ENCODE peak calls at places on chromosomes 11 and 22, in six cellular contexts. One of them, this sample, is unnamed.

GRCh38 chr22:38505595-38506117 is 455 bp downstream of the DDX17 start:
- DNase-seq in ovary: peak; percentile 86
- DNase-seq in DND-41: peak; percentile 58
- DNase-seq in Panc1: no peak
- DNase-seq in heart left ventricle: peak; percentile 90
- DNase-seq in gastrocnemius medialis: peak; percentile 82
- DNase-seq in this sample: peak; percentile 87

GRCh38 chr11:83051760-83052671 is 19.7 kb downstream of the RAB30 start:
- DNase-seq in DND-41: no peak
- DNase-seq in gastrocnemius medialis: peak; percentile 64
- DNase-seq in Panc1: peak; percentile 84
- DNase-seq in heart left ventricle: no peak
- DNase-seq in ovary: peak; percentile 61
- DNase-seq in this sample: peak; percentile 49

GRCh38 chr11:88202498-88202897 is 27.3 kb upstream of the RAB38 start:
- DNase-seq in Panc1: no peak
- DNase-seq in ovary: no peak
- DNase-seq in gastrocnemius medialis: no peak
- DNase-seq in heart left ventricle: no peak
- DNase-seq in DND-41: no peak
- DNase-seq in this sample: no peak

GRCh38 chr22:26471522-26471921 is 12.1 kb downstream of the HPS4 start:
- DNase-seq in ovary: no peak
- DNase-seq in DND-41: no peak
- DNase-seq in Panc1: peak; percentile 66
- DNase-seq in heart left ventricle: no peak
- DNase-seq in gastrocnemius medialis: peak; percentile 93
- DNase-seq in this sample: no peak

GRCh38 chr22:19598054-19598855 is 74.0 kb upstream of the CLDN5 start:
- DNase-seq in Panc1: no peak
- DNase-seq in heart left ventricle: no peak
- DNase-seq in ovary: no peak
- DNase-seq in gastrocnemius medialis: no peak
- DNase-seq in DND-41: no peak
- DNase-seq in this sample: no peak

GRCh38 chr22:50046481-50047245 is 11.4 kb downstream of the TTLL8 start:
- DNase-seq in gastrocnemius medialis: no peak
- DNase-seq in heart left ventricle: peak; percentile 18
- DNase-seq in ovary: no peak
- DNase-seq in DND-41: no peak
- DNase-seq in Panc1: no peak
- DNase-seq in this sample: no peak

GRCh38 chr11:35344990-35345655 is 74.2 kb downstream of the SLC1A2 start:
- DNase-seq in ovary: no peak
- DNase-seq in DND-41: no peak
- DNase-seq in Panc1: no peak
- DNase-seq in gastrocnemius medialis: peak; percentile 49
- DNase-seq in heart left ventricle: no peak
- DNase-seq in this sample: no peak

GRCh38 chr22:25845985-25846745 is 104.2 kb downstream of the MYO18B start:
- DNase-seq in Panc1: no peak
- DNase-seq in DND-41: no peak
- DNase-seq in heart left ventricle: no peak
- DNase-seq in gastrocnemius medialis: no peak
- DNase-seq in ovary: no peak
- DNase-seq in this sample: no peak

GRCh38 chr11:64233913-64234839 is at the start of gene VEGFB:
- DNase-seq in gastrocnemius medialis: peak; percentile 66
- DNase-seq in heart left ventricle: peak; percentile 90
- DNase-seq in ovary: peak; percentile 83
- DNase-seq in Panc1: no peak
- DNase-seq in DND-41: peak; percentile 74
- DNase-seq in this sample: peak; percentile 84

GRCh38 chr11:28727254-28727653 is 619.1 kb downstream of the METTL15 start:
- DNase-seq in ovary: no peak
- DNase-seq in heart left ventricle: no peak
- DNase-seq in gastrocnemius medialis: no peak
- DNase-seq in DND-41: no peak
- DNase-seq in Panc1: no peak
- DNase-seq in this sample: no peak

GRCh38 chr22:35977136-35977535 is 51.5 kb downstream of the RBFOX2 start:
- DNase-seq in DND-41: no peak
- DNase-seq in ovary: no peak
- DNase-seq in Panc1: no peak
- DNase-seq in gastrocnemius medialis: no peak
- DNase-seq in heart left ventricle: no peak
- DNase-seq in this sample: no peak

DNA sequence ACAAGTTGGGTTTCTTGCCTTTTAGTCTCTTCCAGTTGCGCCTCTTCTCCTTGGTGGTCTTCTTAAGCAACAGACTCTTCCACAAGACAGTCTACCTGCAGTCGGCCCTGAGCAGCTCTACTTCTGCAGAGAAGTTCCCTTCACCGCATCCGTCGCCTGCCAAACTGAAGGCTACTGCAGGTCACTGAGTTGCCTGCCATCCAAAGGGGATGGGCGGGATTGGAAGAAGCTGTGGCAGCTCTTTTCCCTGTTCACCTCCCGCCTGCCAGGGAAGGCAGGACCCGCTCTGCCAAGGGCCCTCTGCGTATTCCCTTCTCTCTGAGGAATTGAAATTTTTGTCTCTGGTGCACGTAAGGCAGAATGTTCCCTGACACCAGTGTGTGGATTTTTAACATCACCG is 9.2 kb upstream of the STT3A start:
- DNase-seq in heart left ventricle: no peak
- DNase-seq in Panc1: no peak
- DNase-seq in ovary: no peak
- DNase-seq in DND-41: no peak
- DNase-seq in gastrocnemius medialis: no peak
- DNase-seq in this sample: no peak
- H3K36me3 ChIP-seq in heart left ventricle: peaks cover 67% of the 10 kb centered on the region
- H3K36me3 ChIP-seq in Panc1: peaks cover 24% of the 10 kb centered on the region
- H3K36me3 ChIP-seq in ovary: no peaks in the 10 kb centered on the region
- H3K36me3 ChIP-seq in DND-41: peaks cover 55% of the 10 kb centered on the region
- H3K36me3 ChIP-seq in gastrocnemius medialis: peaks cover 65% of the 10 kb centered on the region
- H3K36me3 ChIP-seq in this sample: peaks cover 72% of the 10 kb centered on the region

GRCh38 chr11:47274495-47275235 is 4.7 kb downstream of the MADD start:
- DNase-seq in DND-41: no peak
- DNase-seq in ovary: no peak
- DNase-seq in gastrocnemius medialis: no peak
- DNase-seq in Panc1: no peak
- DNase-seq in heart left ventricle: no peak
- DNase-seq in this sample: no peak

GRCh38 chr11:47278769-47279168 is 8.8 kb downstream of the MADD start:
- DNase-seq in gastrocnemius medialis: no peak
- DNase-seq in ovary: no peak
- DNase-seq in Panc1: no peak
- DNase-seq in DND-41: no peak
- DNase-seq in heart left ventricle: no peak
- DNase-seq in this sample: no peak

GRCh38 chr11:47280099-47280498 is 10.2 kb downstream of the MADD start:
- DNase-seq in ovary: no peak
- DNase-seq in gastrocnemius medialis: no peak
- DNase-seq in DND-41: no peak
- DNase-seq in heart left ventricle: no peak
- DNase-seq in Panc1: no peak
- DNase-seq in this sample: no peak

GRCh38 chr11:47278058-47278457 is 8.1 kb downstream of the MADD start:
- DNase-seq in Panc1: no peak
- DNase-seq in ovary: no peak
- DNase-seq in gastrocnemius medialis: no peak
- DNase-seq in DND-41: no peak
- DNase-seq in heart left ventricle: no peak
- DNase-seq in this sample: no peak

GRCh38 chr11:47276923-47277322 is 7.0 kb downstream of the MADD start:
- DNase-seq in Panc1: no peak
- DNase-seq in ovary: no peak
- DNase-seq in heart left ventricle: no peak
- DNase-seq in gastrocnemius medialis: no peak
- DNase-seq in DND-41: no peak
- DNase-seq in this sample: no peak
- H3K4me3 ChIP-seq in Panc1: no peak overlapping the region
- H3K4me3 ChIP-seq in ovary: no peak overlapping the region
- H3K4me3 ChIP-seq in heart left ventricle: no peak overlapping the region
- H3K4me3 ChIP-seq in gastrocnemius medialis: no peak overlapping the region
- H3K4me3 ChIP-seq in DND-41: no peak overlapping the region
- H3K4me3 ChIP-seq in this sample: no peak overlapping the region

DNA sequence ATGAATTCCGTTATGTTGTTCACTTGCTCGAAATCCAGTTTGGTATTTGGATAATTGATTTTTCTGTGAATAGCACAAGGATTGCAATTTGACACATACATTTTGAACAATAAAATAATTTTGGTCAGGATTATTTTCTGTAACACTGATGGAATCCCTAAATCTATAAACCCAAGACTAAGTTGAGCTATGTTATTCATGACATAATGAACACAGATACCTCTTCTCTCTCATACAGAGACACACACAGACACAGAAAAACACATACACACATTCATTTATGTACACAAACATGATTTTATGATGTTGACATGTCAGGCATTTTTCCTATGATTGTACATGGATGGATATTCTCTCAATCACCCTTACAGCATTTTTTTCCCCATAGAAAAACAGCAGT is at the start of gene OR4C5:
- DNase-seq in gastrocnemius medialis: no peak
- DNase-seq in heart left ventricle: no peak
- DNase-seq in ovary: no peak
- DNase-seq in DND-41: no peak
- DNase-seq in Panc1: no peak
- DNase-seq in this sample: no peak
- H3K9me3 ChIP-seq in gastrocnemius medialis: no peaks in the 10 kb centered on the region
- H3K9me3 ChIP-seq in heart left ventricle: no peaks in the 10 kb centered on the region
- H3K9me3 ChIP-seq in ovary: no peaks in the 10 kb centered on the region
- H3K9me3 ChIP-seq in DND-41: no peaks in the 10 kb centered on the region
- H3K9me3 ChIP-seq in Panc1: no peaks in the 10 kb centered on the region
- H3K9me3 ChIP-seq in this sample: no peaks in the 10 kb centered on the region

DNA sequence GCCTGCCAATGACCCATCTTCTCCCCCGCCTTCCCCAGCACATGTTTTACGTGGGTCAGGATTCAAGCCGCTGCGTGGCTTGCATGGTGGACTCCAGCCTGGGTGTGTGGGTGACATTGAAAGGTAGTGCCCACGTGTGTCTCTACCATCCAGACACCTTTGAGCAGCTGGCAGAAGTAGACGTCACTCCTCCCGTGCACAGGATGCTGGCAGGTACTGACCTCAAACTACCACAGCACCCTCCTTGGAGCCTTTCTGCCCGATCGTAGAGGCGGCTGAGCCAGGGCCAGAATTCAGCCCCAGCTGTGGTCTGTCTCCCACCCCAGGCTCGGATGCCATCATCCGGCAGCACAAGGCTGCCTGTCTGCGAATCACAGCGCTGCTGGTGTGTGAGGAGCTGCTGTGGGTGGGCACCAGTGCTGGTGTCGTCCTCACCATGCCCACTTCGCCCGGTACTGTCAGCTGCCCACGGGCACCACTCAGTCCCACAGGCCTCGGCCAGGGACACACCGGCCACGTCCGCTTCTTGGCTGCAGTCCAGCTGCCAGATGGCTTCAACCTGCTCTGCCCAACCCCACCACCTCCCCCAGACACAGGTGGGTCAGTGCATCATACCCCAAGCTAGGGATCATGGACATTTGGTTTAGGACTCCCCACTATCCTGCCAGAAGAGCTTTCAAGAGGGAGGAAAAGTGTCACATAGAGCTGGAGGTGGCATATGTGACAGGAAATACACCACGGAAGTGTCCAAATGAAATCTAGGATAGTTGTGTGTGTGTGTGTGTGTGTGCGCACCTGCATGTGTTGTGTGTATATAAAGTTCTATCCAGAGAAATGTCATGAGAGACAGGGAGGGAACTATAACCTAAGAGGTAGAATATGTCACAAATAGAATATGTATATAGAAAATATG is 10.6 kb upstream of the RELT start:
- DNase-seq in Panc1: no peak
- DNase-seq in ovary: no peak
- DNase-seq in heart left ventricle: no peak
- DNase-seq in gastrocnemius medialis: no peak
- DNase-seq in DND-41: no peak
- DNase-seq in this sample: no peak
- H3K36me3 ChIP-seq in Panc1: no peaks in the 10 kb centered on the region
- H3K36me3 ChIP-seq in ovary: no peaks in the 10 kb centered on the region
- H3K36me3 ChIP-seq in heart left ventricle: peaks cover 85% of the 10 kb centered on the region
- H3K36me3 ChIP-seq in gastrocnemius medialis: peaks cover 4% of the 10 kb centered on the region
- H3K36me3 ChIP-seq in DND-41: no peaks in the 10 kb centered on the region
- H3K36me3 ChIP-seq in this sample: peaks cover 59% of the 10 kb centered on the region